ENCODE peak calls at places on chromosomes 6 and 20, in ten cellular contexts. One of them, this sample, is unnamed.

GRCh38 chr6:150685860-150686259 is 86.2 kb downstream of the PLEKHG1 start:
- DNase-seq in adrenal gland: no peak
- DNase-seq in dorsolateral prefrontal cortex: no peak
- DNase-seq in GM13977: peak
- DNase-seq in right atrium auricular region: no peak
- DNase-seq in progenitor cell of endocrine pancreas: no peak
- DNase-seq in H9: peak
- DNase-seq in GM20000: peak
- DNase-seq in breast epithelium: no peak
- DNase-seq in OCI-LY7: peak
- DNase-seq in this sample: no peak

GRCh38 chr20:1819311-1820136 is 75.7 kb upstream of the SIRPA start:
- DNase-seq in progenitor cell of endocrine pancreas: no peak
- DNase-seq in dorsolateral prefrontal cortex: no peak
- DNase-seq in breast epithelium: no peak
- DNase-seq in OCI-LY7: no peak
- DNase-seq in right atrium auricular region: no peak
- DNase-seq in H9: no peak
- DNase-seq in GM20000: no peak
- DNase-seq in adrenal gland: peak
- DNase-seq in GM13977: no peak
- DNase-seq in this sample: no peak

GRCh38 chr20:388034-388994 is 7.8 kb downstream of the TRIB3 start:
- DNase-seq in GM13977: no peak
- DNase-seq in right atrium auricular region: no peak
- DNase-seq in progenitor cell of endocrine pancreas: no peak
- DNase-seq in dorsolateral prefrontal cortex: no peak
- DNase-seq in adrenal gland: no peak
- DNase-seq in OCI-LY7: no peak
- DNase-seq in GM20000: no peak
- DNase-seq in H9: no peak
- DNase-seq in breast epithelium: no peak
- DNase-seq in this sample: no peak

GRCh38 chr6:7986219-7986618 is 75.6 kb upstream of the TXNDC5 start:
- DNase-seq in adrenal gland: no peak
- DNase-seq in breast epithelium: no peak
- DNase-seq in H9: no peak
- DNase-seq in progenitor cell of endocrine pancreas: no peak
- DNase-seq in right atrium auricular region: no peak
- DNase-seq in OCI-LY7: no peak
- DNase-seq in GM20000: no peak
- DNase-seq in dorsolateral prefrontal cortex: no peak
- DNase-seq in GM13977: no peak
- DNase-seq in this sample: no peak

GRCh38 chr20:41719151-41719550 is 101.0 kb upstream of the CHD6 start:
- DNase-seq in OCI-LY7: no peak
- DNase-seq in GM20000: no peak
- DNase-seq in progenitor cell of endocrine pancreas: no peak
- DNase-seq in GM13977: no peak
- DNase-seq in dorsolateral prefrontal cortex: no peak
- DNase-seq in right atrium auricular region: no peak
- DNase-seq in breast epithelium: no peak
- DNase-seq in H9: no peak
- DNase-seq in adrenal gland: no peak
- DNase-seq in this sample: no peak

GRCh38 chr6:69987550-69987949 is 121.2 kb downstream of the COL19A1 start:
- DNase-seq in GM20000: no peak
- DNase-seq in GM13977: no peak
- DNase-seq in adrenal gland: no peak
- DNase-seq in right atrium auricular region: no peak
- DNase-seq in OCI-LY7: no peak
- DNase-seq in H9: no peak
- DNase-seq in breast epithelium: no peak
- DNase-seq in dorsolateral prefrontal cortex: no peak
- DNase-seq in progenitor cell of endocrine pancreas: no peak
- DNase-seq in this sample: no peak

GRCh38 chr20:25867776-25868649 is 171.4 kb upstream of the ZNF337 start:
- DNase-seq in GM13977: peak
- DNase-seq in right atrium auricular region: peak
- DNase-seq in breast epithelium: no peak
- DNase-seq in progenitor cell of endocrine pancreas: no peak
- DNase-seq in H9: peak
- DNase-seq in GM20000: no peak
- DNase-seq in dorsolateral prefrontal cortex: peak
- DNase-seq in OCI-LY7: no peak
- DNase-seq in adrenal gland: peak
- DNase-seq in this sample: peak

GRCh38 chr6:159979136-159979874 is 10.4 kb downstream of the IGF2R start:
- DNase-seq in GM20000: peak
- DNase-seq in breast epithelium: no peak
- DNase-seq in right atrium auricular region: no peak
- DNase-seq in progenitor cell of endocrine pancreas: no peak
- DNase-seq in dorsolateral prefrontal cortex: peak
- DNase-seq in adrenal gland: peak
- DNase-seq in OCI-LY7: peak
- DNase-seq in GM13977: peak
- DNase-seq in H9: no peak
- DNase-seq in this sample: peak

GRCh38 chr6:89941031-89941775 is 46.9 kb downstream of the GJA10 start:
- DNase-seq in dorsolateral prefrontal cortex: peak
- DNase-seq in GM20000: no peak
- DNase-seq in progenitor cell of endocrine pancreas: peak
- DNase-seq in adrenal gland: no peak
- DNase-seq in OCI-LY7: no peak
- DNase-seq in right atrium auricular region: peak
- DNase-seq in H9: no peak
- DNase-seq in breast epithelium: no peak
- DNase-seq in GM13977: no peak
- DNase-seq in this sample: no peak

GRCh38 chr20:6744805-6745204 is 22.7 kb upstream of the BMP2 start:
- DNase-seq in GM13977: no peak
- DNase-seq in dorsolateral prefrontal cortex: no peak
- DNase-seq in OCI-LY7: no peak
- DNase-seq in GM20000: no peak
- DNase-seq in right atrium auricular region: no peak
- DNase-seq in adrenal gland: no peak
- DNase-seq in H9: no peak
- DNase-seq in progenitor cell of endocrine pancreas: no peak
- DNase-seq in breast epithelium: no peak
- DNase-seq in this sample: no peak

GRCh38 chr6:110039996-110040383 is 61.9 kb downstream of the GPR6 start:
- DNase-seq in OCI-LY7: peak
- DNase-seq in GM20000: peak
- DNase-seq in progenitor cell of endocrine pancreas: no peak
- DNase-seq in adrenal gland: no peak
- DNase-seq in breast epithelium: no peak
- DNase-seq in right atrium auricular region: no peak
- DNase-seq in dorsolateral prefrontal cortex: no peak
- DNase-seq in GM13977: peak
- DNase-seq in H9: peak
- DNase-seq in this sample: peak

GRCh38 chr6:111949546-111949945 is 76.3 kb upstream of the FYN start:
- DNase-seq in GM20000: no peak
- DNase-seq in right atrium auricular region: no peak
- DNase-seq in breast epithelium: no peak
- DNase-seq in dorsolateral prefrontal cortex: no peak
- DNase-seq in adrenal gland: no peak
- DNase-seq in GM13977: no peak
- DNase-seq in H9: peak
- DNase-seq in OCI-LY7: no peak
- DNase-seq in progenitor cell of endocrine pancreas: no peak
- DNase-seq in this sample: no peak

GRCh38 chr6:143375022-143375585 is 75.4 kb downstream of the ADAT2 start:
- DNase-seq in progenitor cell of endocrine pancreas: no peak
- DNase-seq in adrenal gland: no peak
- DNase-seq in GM20000: no peak
- DNase-seq in OCI-LY7: no peak
- DNase-seq in breast epithelium: no peak
- DNase-seq in right atrium auricular region: no peak
- DNase-seq in dorsolateral prefrontal cortex: no peak
- DNase-seq in H9: no peak
- DNase-seq in GM13977: no peak
- DNase-seq in this sample: no peak

GRCh38 chr20:45863543-45864470 is 6.4 kb downstream of the ZSWIM3 start:
- DNase-seq in H9: no peak
- DNase-seq in breast epithelium: no peak
- DNase-seq in dorsolateral prefrontal cortex: no peak
- DNase-seq in GM20000: no peak
- DNase-seq in GM13977: no peak
- DNase-seq in adrenal gland: no peak
- DNase-seq in right atrium auricular region: no peak
- DNase-seq in OCI-LY7: no peak
- DNase-seq in progenitor cell of endocrine pancreas: no peak
- DNase-seq in this sample: no peak

DNA sequence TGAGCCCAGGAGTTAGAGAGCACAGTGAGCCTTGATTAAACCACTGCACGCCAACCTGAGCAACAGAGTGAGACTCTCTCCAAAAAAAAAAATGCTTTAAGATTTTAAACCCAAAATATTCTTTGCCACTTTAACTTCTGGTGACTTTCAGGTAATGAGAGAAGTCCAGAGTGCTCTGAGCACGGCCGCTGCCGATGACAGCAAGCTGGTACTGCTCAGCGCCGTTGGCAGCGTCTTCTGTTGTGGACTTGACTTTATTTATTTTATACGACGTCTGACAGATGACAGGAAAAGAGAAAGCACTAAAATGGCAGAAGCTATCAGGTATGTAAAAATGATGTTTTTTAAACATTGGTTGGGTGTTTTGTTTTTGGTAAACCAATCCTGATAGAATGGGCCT is 66.4 kb downstream of the RPP40 start:
- DNase-seq in GM13977: no peak
- DNase-seq in progenitor cell of endocrine pancreas: no peak
- DNase-seq in OCI-LY7: no peak
- DNase-seq in breast epithelium: no peak
- DNase-seq in dorsolateral prefrontal cortex: no peak
- DNase-seq in adrenal gland: no peak
- DNase-seq in GM20000: no peak
- DNase-seq in H9: no peak
- DNase-seq in right atrium auricular region: no peak
- DNase-seq in this sample: no peak
- TF ChIP-seq CTCF in GM13977: no peak
- TF ChIP-seq CTCF in progenitor cell of endocrine pancreas: no peak
- TF ChIP-seq CTCF in OCI-LY7: no peak
- TF ChIP-seq CTCF in breast epithelium: no peak
- TF ChIP-seq CTCF in dorsolateral prefrontal cortex: no peak
- TF ChIP-seq CTCF in adrenal gland: no peak
- TF ChIP-seq CTCF in GM20000: no peak
- TF ChIP-seq CTCF in H9: no peak
- TF ChIP-seq CTCF in right atrium auricular region: no peak
- TF ChIP-seq CTCF in this sample: no peak

GRCh38 chr6:43715056-43715788 is 27.6 kb upstream of the MRPS18A start:
- DNase-seq in breast epithelium: no peak
- DNase-seq in dorsolateral prefrontal cortex: no peak
- DNase-seq in progenitor cell of endocrine pancreas: no peak
- DNase-seq in GM13977: peak
- DNase-seq in OCI-LY7: peak
- DNase-seq in right atrium auricular region: no peak
- DNase-seq in adrenal gland: no peak
- DNase-seq in H9: no peak
- DNase-seq in GM20000: peak
- DNase-seq in this sample: no peak

GRCh38 chr6:43714311-43715055 is 26.9 kb upstream of the MRPS18A start:
- DNase-seq in adrenal gland: peak
- DNase-seq in right atrium auricular region: no peak
- DNase-seq in dorsolateral prefrontal cortex: no peak
- DNase-seq in H9: no peak
- DNase-seq in GM13977: peak
- DNase-seq in progenitor cell of endocrine pancreas: no peak
- DNase-seq in breast epithelium: no peak
- DNase-seq in GM20000: no peak
- DNase-seq in OCI-LY7: peak
- DNase-seq in this sample: peak

GRCh38 chr6:43717822-43718221 is 30.2 kb upstream of the MRPS18A start:
- DNase-seq in progenitor cell of endocrine pancreas: no peak
- DNase-seq in GM20000: no peak
- DNase-seq in adrenal gland: no peak
- DNase-seq in H9: no peak
- DNase-seq in OCI-LY7: no peak
- DNase-seq in dorsolateral prefrontal cortex: no peak
- DNase-seq in GM13977: no peak
- DNase-seq in breast epithelium: no peak
- DNase-seq in right atrium auricular region: peak
- DNase-seq in this sample: no peak

GRCh38 chr6:43717389-43717788 is 29.8 kb upstream of the MRPS18A start:
- DNase-seq in GM20000: no peak
- DNase-seq in GM13977: no peak
- DNase-seq in adrenal gland: no peak
- DNase-seq in right atrium auricular region: no peak
- DNase-seq in dorsolateral prefrontal cortex: no peak
- DNase-seq in H9: no peak
- DNase-seq in OCI-LY7: no peak
- DNase-seq in progenitor cell of endocrine pancreas: no peak
- DNase-seq in breast epithelium: no peak
- DNase-seq in this sample: no peak

GRCh38 chr6:43716099-43716498 is 28.5 kb upstream of the MRPS18A start:
- DNase-seq in right atrium auricular region: no peak
- DNase-seq in breast epithelium: no peak
- DNase-seq in adrenal gland: no peak
- DNase-seq in H9: no peak
- DNase-seq in GM20000: no peak
- DNase-seq in dorsolateral prefrontal cortex: no peak
- DNase-seq in OCI-LY7: peak
- DNase-seq in progenitor cell of endocrine pancreas: no peak
- DNase-seq in GM13977: no peak
- DNase-seq in this sample: no peak
- TF ChIP-seq CTCF in right atrium auricular region: no peak
- TF ChIP-seq CTCF in breast epithelium: no peak
- TF ChIP-seq CTCF in adrenal gland: no peak
- TF ChIP-seq CTCF in H9: no peak
- TF ChIP-seq CTCF in GM20000: no peak
- TF ChIP-seq CTCF in dorsolateral prefrontal cortex: no peak
- TF ChIP-seq CTCF in OCI-LY7: no peak
- TF ChIP-seq CTCF in progenitor cell of endocrine pancreas: no peak
- TF ChIP-seq CTCF in GM13977: no peak
- TF ChIP-seq CTCF in this sample: no peak

DNA sequence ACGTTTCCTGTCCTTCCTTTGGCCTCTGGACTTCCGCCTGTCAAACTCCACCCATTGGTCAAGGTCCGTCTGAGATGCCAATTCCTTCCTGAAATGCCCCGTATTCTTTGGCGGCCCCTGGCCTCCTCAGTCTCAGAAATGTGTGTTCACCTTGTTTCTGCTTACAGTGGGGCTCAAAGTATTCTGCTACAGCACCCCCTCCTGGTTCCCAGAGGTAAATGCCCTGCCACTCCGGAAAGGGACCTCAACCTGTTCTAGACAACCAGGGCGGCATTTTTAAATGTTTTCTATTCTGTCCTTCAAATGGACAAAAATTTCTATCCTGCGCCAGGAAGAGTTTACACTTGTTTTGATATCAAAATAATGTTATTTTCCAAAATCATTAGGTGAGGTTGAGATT is 12.1 kb upstream of the PAX1 start:
- DNase-seq in progenitor cell of endocrine pancreas: no peak
- DNase-seq in GM20000: no peak
- DNase-seq in adrenal gland: no peak
- DNase-seq in breast epithelium: no peak
- DNase-seq in GM13977: no peak
- DNase-seq in OCI-LY7: peak
- DNase-seq in dorsolateral prefrontal cortex: no peak
- DNase-seq in right atrium auricular region: no peak
- DNase-seq in H9: peak
- DNase-seq in this sample: no peak
- TF ChIP-seq CTCF in progenitor cell of endocrine pancreas: peak
- TF ChIP-seq CTCF in GM20000: peak
- TF ChIP-seq CTCF in adrenal gland: no peak
- TF ChIP-seq CTCF in breast epithelium: no peak
- TF ChIP-seq CTCF in GM13977: peak
- TF ChIP-seq CTCF in OCI-LY7: peak
- TF ChIP-seq CTCF in dorsolateral prefrontal cortex: peak
- TF ChIP-seq CTCF in right atrium auricular region: no peak
- TF ChIP-seq CTCF in H9: peak
- TF ChIP-seq CTCF in this sample: no peak

GRCh38 chr20:44800398-44801046 is 9.8 kb downstream of the RIMS4 start:
- DNase-seq in GM13977: no peak
- DNase-seq in OCI-LY7: peak
- DNase-seq in adrenal gland: no peak
- DNase-seq in GM20000: no peak
- DNase-seq in progenitor cell of endocrine pancreas: no peak
- DNase-seq in breast epithelium: no peak
- DNase-seq in H9: peak
- DNase-seq in dorsolateral prefrontal cortex: no peak
- DNase-seq in right atrium auricular region: no peak
- DNase-seq in this sample: no peak
- TF ChIP-seq CTCF in GM13977: no peak
- TF ChIP-seq CTCF in OCI-LY7: peak
- TF ChIP-seq CTCF in adrenal gland: no peak
- TF ChIP-seq CTCF in GM20000: no peak
- TF ChIP-seq CTCF in progenitor cell of endocrine pancreas: peak
- TF ChIP-seq CTCF in breast epithelium: no peak
- TF ChIP-seq CTCF in H9: peak
- TF ChIP-seq CTCF in dorsolateral prefrontal cortex: no peak
- TF ChIP-seq CTCF in right atrium auricular region: no peak
- TF ChIP-seq CTCF in this sample: no peak